ENCODE peak calls at places on chromosome 22, in eight cellular contexts. One of them, this sample, is unnamed.
A peak's percentile ranks its signal among the peaks of the same experiment; 100 is the strongest.

GRCh38 chr22:36443198-36443770 is 38.2 kb downstream of the TXN2 start:
- DNase-seq in IMR-90: no peak
- DNase-seq in HFF-Myc: no peak
- DNase-seq in kidney epithelial cell: no peak
- DNase-seq in A673: no peak
- DNase-seq in psoas muscle: no peak
- DNase-seq in brain microvascular endothelial cell: no peak
- DNase-seq in OCI-LY7: peak; percentile 45
- DNase-seq in this sample: no peak

GRCh38 chr22:23256986-23257888 is 76.9 kb downstream of the BCR start:
- DNase-seq in IMR-90: no peak
- DNase-seq in HFF-Myc: peak; percentile 46
- DNase-seq in OCI-LY7: no peak
- DNase-seq in psoas muscle: peak; percentile 74
- DNase-seq in A673: no peak
- DNase-seq in brain microvascular endothelial cell: no peak
- DNase-seq in kidney epithelial cell: no peak
- DNase-seq in this sample: no peak

GRCh38 chr22:33803371-33803770 is 116.9 kb downstream of the LARGE1 start:
- DNase-seq in brain microvascular endothelial cell: peak; percentile 90
- DNase-seq in HFF-Myc: peak; percentile 62
- DNase-seq in IMR-90: peak; percentile 98
- DNase-seq in OCI-LY7: no peak
- DNase-seq in psoas muscle: no peak
- DNase-seq in kidney epithelial cell: peak; percentile 19
- DNase-seq in A673: no peak
- DNase-seq in this sample: peak; percentile 56

GRCh38 chr22:27913162-27913741 is 5.8 kb downstream of the PITPNB start:
- DNase-seq in kidney epithelial cell: no peak
- DNase-seq in A673: no peak
- DNase-seq in OCI-LY7: peak; percentile 14
- DNase-seq in IMR-90: peak; percentile 29
- DNase-seq in brain microvascular endothelial cell: peak; percentile 9
- DNase-seq in HFF-Myc: no peak
- DNase-seq in psoas muscle: no peak
- DNase-seq in this sample: no peak

GRCh38 chr22:27988704-27989103 is 69.6 kb upstream of the PITPNB start:
- DNase-seq in brain microvascular endothelial cell: no peak
- DNase-seq in psoas muscle: no peak
- DNase-seq in HFF-Myc: no peak
- DNase-seq in IMR-90: no peak
- DNase-seq in kidney epithelial cell: no peak
- DNase-seq in A673: no peak
- DNase-seq in OCI-LY7: no peak
- DNase-seq in this sample: no peak

GRCh38 chr22:45335021-45335818 is 25.5 kb downstream of the FAM118A start:
- DNase-seq in brain microvascular endothelial cell: no peak
- DNase-seq in kidney epithelial cell: no peak
- DNase-seq in HFF-Myc: no peak
- DNase-seq in OCI-LY7: no peak
- DNase-seq in IMR-90: no peak
- DNase-seq in psoas muscle: peak; percentile 75
- DNase-seq in A673: no peak
- DNase-seq in this sample: no peak

GRCh38 chr22:30755760-30756124 is 61.1 kb downstream of the OSBP2 start:
- DNase-seq in IMR-90: no peak
- DNase-seq in kidney epithelial cell: no peak
- DNase-seq in OCI-LY7: no peak
- DNase-seq in HFF-Myc: no peak
- DNase-seq in psoas muscle: no peak
- DNase-seq in A673: no peak
- DNase-seq in brain microvascular endothelial cell: no peak
- DNase-seq in this sample: no peak

GRCh38 chr22:19796169-19796568 is 35.6 kb downstream of the TBX1 start:
- DNase-seq in brain microvascular endothelial cell: no peak
- DNase-seq in kidney epithelial cell: no peak
- DNase-seq in psoas muscle: no peak
- DNase-seq in OCI-LY7: no peak
- DNase-seq in IMR-90: no peak
- DNase-seq in A673: no peak
- DNase-seq in HFF-Myc: no peak
- DNase-seq in this sample: no peak

GRCh38 chr22:45478108-45478771 is 24.4 kb upstream of the FBLN1 start:
- DNase-seq in IMR-90: peak; percentile 96
- DNase-seq in OCI-LY7: no peak
- DNase-seq in A673: no peak
- DNase-seq in brain microvascular endothelial cell: peak; percentile 84
- DNase-seq in kidney epithelial cell: peak; percentile 2
- DNase-seq in HFF-Myc: peak; percentile 98
- DNase-seq in psoas muscle: no peak
- DNase-seq in this sample: peak; percentile 92

GRCh38 chr22:44887941-44888366 is 121.9 kb downstream of the PHF21B start:
- DNase-seq in A673: no peak
- DNase-seq in IMR-90: no peak
- DNase-seq in psoas muscle: no peak
- DNase-seq in HFF-Myc: no peak
- DNase-seq in brain microvascular endothelial cell: no peak
- DNase-seq in kidney epithelial cell: no peak
- DNase-seq in OCI-LY7: no peak
- DNase-seq in this sample: no peak

GRCh38 chr22:47835726-47836125 is 1073.3 kb downstream of the TBC1D22A start:
- DNase-seq in brain microvascular endothelial cell: peak; percentile 45
- DNase-seq in OCI-LY7: no peak
- DNase-seq in IMR-90: peak; percentile 6
- DNase-seq in psoas muscle: no peak
- DNase-seq in A673: no peak
- DNase-seq in HFF-Myc: peak; percentile 31
- DNase-seq in kidney epithelial cell: peak; percentile 93
- DNase-seq in this sample: peak; percentile 84

GRCh38 chr22:42856179-42856864 is 751 bp downstream of the ARFGAP3 start:
- DNase-seq in kidney epithelial cell: no peak
- DNase-seq in A673: peak; percentile 39
- DNase-seq in brain microvascular endothelial cell: no peak
- DNase-seq in HFF-Myc: no peak
- DNase-seq in IMR-90: peak; percentile 22
- DNase-seq in psoas muscle: peak; percentile 73
- DNase-seq in OCI-LY7: peak; percentile 57
- DNase-seq in this sample: no peak

GRCh38 chr22:36612458-36612857 is 83.5 kb upstream of the EIF3D start:
- DNase-seq in psoas muscle: no peak
- DNase-seq in HFF-Myc: no peak
- DNase-seq in A673: no peak
- DNase-seq in OCI-LY7: no peak
- DNase-seq in brain microvascular endothelial cell: no peak
- DNase-seq in kidney epithelial cell: no peak
- DNase-seq in IMR-90: peak; percentile 41
- DNase-seq in this sample: no peak

GRCh38 chr22:26740253-26740652 is 82.9 kb downstream of the MIAT start:
- DNase-seq in HFF-Myc: no peak
- DNase-seq in psoas muscle: no peak
- DNase-seq in IMR-90: no peak
- DNase-seq in kidney epithelial cell: no peak
- DNase-seq in brain microvascular endothelial cell: no peak
- DNase-seq in OCI-LY7: no peak
- DNase-seq in A673: no peak
- DNase-seq in this sample: no peak

GRCh38 chr22:46010951-46011626 is 34.1 kb upstream of the WNT7B start:
- DNase-seq in kidney epithelial cell: no peak
- DNase-seq in psoas muscle: peak; percentile 18
- DNase-seq in A673: no peak
- DNase-seq in IMR-90: no peak
- DNase-seq in HFF-Myc: no peak
- DNase-seq in OCI-LY7: no peak
- DNase-seq in brain microvascular endothelial cell: no peak
- DNase-seq in this sample: peak; percentile 49

GRCh38 chr22:46072981-46073682 is 77.2 kb upstream of the PPARA start:
- DNase-seq in psoas muscle: no peak
- DNase-seq in HFF-Myc: no peak
- DNase-seq in kidney epithelial cell: no peak
- DNase-seq in brain microvascular endothelial cell: no peak
- DNase-seq in IMR-90: no peak
- DNase-seq in A673: peak; percentile 25
- DNase-seq in OCI-LY7: no peak
- DNase-seq in this sample: no peak

GRCh38 chr22:36478966-36479365 is 2.5 kb downstream of the TXN2 start:
- DNase-seq in OCI-LY7: no peak
- DNase-seq in psoas muscle: no peak
- DNase-seq in brain microvascular endothelial cell: no peak
- DNase-seq in kidney epithelial cell: no peak
- DNase-seq in IMR-90: no peak
- DNase-seq in A673: no peak
- DNase-seq in HFF-Myc: no peak
- DNase-seq in this sample: no peak

GRCh38 chr22:35538801-35539321 is 1.8 kb upstream of the RASD2 start:
- DNase-seq in A673: peak; percentile 59
- DNase-seq in OCI-LY7: peak; percentile 62
- DNase-seq in brain microvascular endothelial cell: no peak
- DNase-seq in kidney epithelial cell: no peak
- DNase-seq in HFF-Myc: no peak
- DNase-seq in IMR-90: no peak
- DNase-seq in psoas muscle: no peak
- DNase-seq in this sample: no peak

GRCh38 chr22:44595841-44596341 is 97.9 kb upstream of the RTL6 start:
- DNase-seq in A673: peak; percentile 33
- DNase-seq in HFF-Myc: no peak
- DNase-seq in OCI-LY7: no peak
- DNase-seq in IMR-90: peak; percentile 42
- DNase-seq in psoas muscle: no peak
- DNase-seq in kidney epithelial cell: peak; percentile 47
- DNase-seq in brain microvascular endothelial cell: no peak
- DNase-seq in this sample: peak; percentile 26

GRCh38 chr22:40345271-40345670 is 1.0 kb upstream of the ADSL start:
- DNase-seq in HFF-Myc: no peak
- DNase-seq in IMR-90: peak; percentile 41
- DNase-seq in kidney epithelial cell: no peak
- DNase-seq in brain microvascular endothelial cell: no peak
- DNase-seq in psoas muscle: no peak
- DNase-seq in A673: peak; percentile 19
- DNase-seq in OCI-LY7: peak; percentile 30
- DNase-seq in this sample: peak; percentile 12
- H3K4me3 ChIP-seq in HFF-Myc: peak overlapping the region; percentile 71
- H3K4me3 ChIP-seq in IMR-90: no peak overlapping the region
- H3K4me3 ChIP-seq in kidney epithelial cell: peak overlapping the region; percentile 90
- H3K4me3 ChIP-seq in brain microvascular endothelial cell: peak overlapping the region; percentile 94
- H3K4me3 ChIP-seq in psoas muscle: peak overlapping the region; percentile 92
- H3K4me3 ChIP-seq in A673: peak overlapping the region; percentile 81
- H3K4me3 ChIP-seq in OCI-LY7: peak overlapping the region; percentile 80
- H3K4me3 ChIP-seq in this sample: peak overlapping the region; percentile 68

GRCh38 chr22:25027959-25028840 is 75.7 kb downstream of the KIAA1671 start:
- DNase-seq in OCI-LY7: no peak
- DNase-seq in A673: no peak
- DNase-seq in psoas muscle: peak; percentile 25
- DNase-seq in HFF-Myc: no peak
- DNase-seq in kidney epithelial cell: no peak
- DNase-seq in IMR-90: no peak
- DNase-seq in brain microvascular endothelial cell: peak; percentile 25
- DNase-seq in this sample: peak; percentile 22
- TF ChIP-seq CTCF in OCI-LY7: no peak
- TF ChIP-seq CTCF in A673: peak; percentile 30
- TF ChIP-seq CTCF in psoas muscle: peak; percentile 23
- TF ChIP-seq CTCF in HFF-Myc: peak; percentile 17
- TF ChIP-seq CTCF in kidney epithelial cell: peak; percentile 58
- TF ChIP-seq CTCF in IMR-90: no peak
- TF ChIP-seq CTCF in brain microvascular endothelial cell: peak; percentile 68
- TF ChIP-seq CTCF in this sample: peak; percentile 74

GRCh38 chr22:50470491-50470890 is 4.3 kb downstream of the SBF1 start:
- DNase-seq in HFF-Myc: no peak
- DNase-seq in brain microvascular endothelial cell: no peak
- DNase-seq in A673: no peak
- DNase-seq in IMR-90: no peak
- DNase-seq in psoas muscle: no peak
- DNase-seq in kidney epithelial cell: no peak
- DNase-seq in OCI-LY7: peak; percentile 93
- DNase-seq in this sample: no peak
- H3K4me3 ChIP-seq in HFF-Myc: peak overlapping the region; percentile 5
- H3K4me3 ChIP-seq in brain microvascular endothelial cell: no peak overlapping the region
- H3K4me3 ChIP-seq in A673: no peak overlapping the region
- H3K4me3 ChIP-seq in IMR-90: no peak overlapping the region
- H3K4me3 ChIP-seq in psoas muscle: no peak overlapping the region
- H3K4me3 ChIP-seq in kidney epithelial cell: no peak overlapping the region
- H3K4me3 ChIP-seq in OCI-LY7: peak overlapping the region; percentile 96
- H3K4me3 ChIP-seq in this sample: no peak overlapping the region

GRCh38 chr22:37817705-37818311 is 5.4 kb upstream of the GALR3 start:
- DNase-seq in psoas muscle: peak; percentile 86
- DNase-seq in A673: peak; percentile 81
- DNase-seq in OCI-LY7: peak; percentile 76
- DNase-seq in HFF-Myc: peak; percentile 40
- DNase-seq in brain microvascular endothelial cell: peak; percentile 72
- DNase-seq in IMR-90: peak; percentile 68
- DNase-seq in kidney epithelial cell: no peak
- DNase-seq in this sample: peak; percentile 81

GRCh38 chr22:37816543-37817180 is 6.5 kb upstream of the GALR3 start:
- DNase-seq in kidney epithelial cell: no peak
- DNase-seq in brain microvascular endothelial cell: no peak
- DNase-seq in IMR-90: no peak
- DNase-seq in HFF-Myc: no peak
- DNase-seq in psoas muscle: no peak
- DNase-seq in A673: no peak
- DNase-seq in OCI-LY7: no peak
- DNase-seq in this sample: no peak

GRCh38 chr22:37820350-37820749 is 2.8 kb upstream of the GALR3 start:
- DNase-seq in IMR-90: no peak
- DNase-seq in brain microvascular endothelial cell: no peak
- DNase-seq in kidney epithelial cell: no peak
- DNase-seq in HFF-Myc: no peak
- DNase-seq in A673: no peak
- DNase-seq in OCI-LY7: no peak
- DNase-seq in psoas muscle: no peak
- DNase-seq in this sample: no peak

GRCh38 chr22:37819100-37819433 is 4.1 kb upstream of the GALR3 start:
- DNase-seq in psoas muscle: no peak
- DNase-seq in IMR-90: no peak
- DNase-seq in A673: no peak
- DNase-seq in OCI-LY7: no peak
- DNase-seq in HFF-Myc: no peak
- DNase-seq in kidney epithelial cell: no peak
- DNase-seq in brain microvascular endothelial cell: no peak
- DNase-seq in this sample: no peak

DNA sequence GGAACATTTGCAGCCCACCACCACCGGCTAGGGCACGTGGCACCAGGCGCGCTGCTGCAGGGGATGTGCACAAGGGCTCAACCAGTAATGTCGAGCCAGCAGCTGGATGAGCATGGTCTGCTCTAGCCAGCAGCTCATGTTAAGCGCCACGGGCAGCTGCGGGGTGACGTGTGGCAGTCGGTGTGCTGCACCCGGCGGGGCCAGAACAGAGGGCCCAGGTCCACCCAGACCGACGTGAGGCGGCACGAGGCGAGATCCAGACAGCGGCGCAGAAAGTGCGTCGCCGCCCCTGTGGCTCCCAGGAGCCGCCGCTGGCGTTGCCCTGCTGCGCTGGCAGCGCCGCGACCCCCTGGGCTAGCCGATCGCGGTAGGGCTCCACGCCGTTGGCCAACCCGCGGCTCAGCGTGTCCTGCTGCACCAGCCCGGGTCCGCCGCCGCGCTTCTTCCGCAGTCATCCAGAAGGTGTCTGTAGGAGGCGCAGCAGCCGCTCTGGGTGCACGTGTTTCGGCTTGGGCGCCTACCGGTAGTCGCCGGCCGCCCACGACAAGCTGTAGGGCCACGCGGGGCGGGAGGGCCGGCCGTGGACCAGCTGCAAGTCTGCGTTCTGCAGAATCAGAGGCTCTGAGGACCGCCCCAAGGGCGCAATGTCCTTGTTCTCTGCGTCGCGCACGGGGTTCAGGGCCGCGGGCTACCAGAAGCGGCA is 4.6 kb upstream of the GALR3 start:
- DNase-seq in HFF-Myc: no peak
- DNase-seq in psoas muscle: peak; percentile 65
- DNase-seq in brain microvascular endothelial cell: peak; percentile 33
- DNase-seq in IMR-90: peak; percentile 35
- DNase-seq in OCI-LY7: peak; percentile 25
- DNase-seq in kidney epithelial cell: no peak
- DNase-seq in A673: peak; percentile 64
- DNase-seq in this sample: peak; percentile 49
- TF ChIP-seq CTCF in HFF-Myc: peak; percentile 21
- TF ChIP-seq CTCF in psoas muscle: peak; percentile 32
- TF ChIP-seq CTCF in brain microvascular endothelial cell: peak; percentile 59
- TF ChIP-seq CTCF in IMR-90: peak; percentile 25
- TF ChIP-seq CTCF in OCI-LY7: peak; percentile 23
- TF ChIP-seq CTCF in kidney epithelial cell: peak; percentile 54
- TF ChIP-seq CTCF in A673: peak; percentile 47
- TF ChIP-seq CTCF in this sample: peak; percentile 37